ENCODE peak calls at places on chromosomes 3 and 15, in five cellular contexts. E is kidney, W is AG09309, L is cardiac fibroblast, B is left lung. U is an unnamed sample.

GRCh38 chr3:189092547-189092946 is 79.2 kb upstream of the TPRG1 start:
- DNase-seq in E (no peak), W (no peak), L (no peak), B (no peak), U (no peak)

GRCh38 chr3:171371354-171371753 is 88.9 kb downstream of the TNIK start:
- DNase-seq in E (no peak), W (no peak), L (no peak), B (no peak), U (no peak)

GRCh38 chr3:125150525-125151436 is 61.8 kb downstream of the SLC12A8 start:
- DNase-seq in E (no peak), W (no peak), L (peak), B (no peak), U (no peak)

GRCh38 chr3:44914936-44915335 is 40.5 kb downstream of the TGM4 start:
- DNase-seq in E (no peak), W (no peak), L (peak), B (no peak), U (no peak)

GRCh38 chr3:129415378-129415777 is 13.1 kb downstream of the EFCAB12 start:
- DNase-seq in E (no peak), W (no peak), L (no peak), B (no peak), U (no peak)

GRCh38 chr15:82132742-82133141 is 86.9 kb upstream of the MEX3B start:
- DNase-seq in E (no peak), W (peak), L (peak), B (no peak), U (peak)

GRCh38 chr15:46441294-46442062 is 806.6 kb downstream of the SQOR start:
- DNase-seq in E (no peak), W (no peak), L (peak), B (no peak), U (no peak)

GRCh38 chr3:72092778-72093177 is 307.8 kb upstream of the PROK2 start:
- DNase-seq in E (no peak), W (no peak), L (peak), B (no peak), U (no peak)

GRCh38 chr3:190697901-190698300 is 164.6 kb downstream of the GMNC start:
- DNase-seq in E (no peak), W (peak), L (peak), B (no peak), U (peak)

DNA sequence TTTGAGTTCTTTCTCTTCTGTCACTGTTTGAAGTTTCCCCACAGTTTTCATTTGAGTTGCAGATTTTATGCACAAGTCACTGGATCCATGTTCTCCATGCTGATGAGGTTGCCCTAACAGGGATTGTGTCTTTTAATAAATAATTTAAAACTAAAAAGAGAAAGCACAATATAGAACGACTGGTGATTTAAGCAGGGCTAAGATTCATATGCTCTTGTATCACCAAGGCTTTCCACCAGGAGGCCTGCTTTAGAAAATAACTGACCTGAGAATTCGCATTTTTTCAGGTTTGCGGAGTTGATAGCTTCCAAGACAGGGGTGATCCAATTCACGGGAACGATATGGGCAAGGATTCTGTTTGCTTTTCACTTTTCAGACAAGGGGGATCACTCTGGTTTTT is 252.0 kb upstream of the VEPH1 start:
- DNase-seq in E (no peak), W (no peak), L (peak), B (no peak), U (no peak)
- TF ChIP-seq CTCF in E (no peak), W (peak), L (peak), B (no peak), U (no peak)

GRCh38 chr15:75661041-75661778 is 13.5 kb downstream of the SNX33 start:
- DNase-seq in E (peak), W (peak), L (peak), B (peak), U (peak)
- H3K4me3 ChIP-seq in E (no peak), W (no peak), L (no peak), B (no peak), U (no peak)

DNA sequence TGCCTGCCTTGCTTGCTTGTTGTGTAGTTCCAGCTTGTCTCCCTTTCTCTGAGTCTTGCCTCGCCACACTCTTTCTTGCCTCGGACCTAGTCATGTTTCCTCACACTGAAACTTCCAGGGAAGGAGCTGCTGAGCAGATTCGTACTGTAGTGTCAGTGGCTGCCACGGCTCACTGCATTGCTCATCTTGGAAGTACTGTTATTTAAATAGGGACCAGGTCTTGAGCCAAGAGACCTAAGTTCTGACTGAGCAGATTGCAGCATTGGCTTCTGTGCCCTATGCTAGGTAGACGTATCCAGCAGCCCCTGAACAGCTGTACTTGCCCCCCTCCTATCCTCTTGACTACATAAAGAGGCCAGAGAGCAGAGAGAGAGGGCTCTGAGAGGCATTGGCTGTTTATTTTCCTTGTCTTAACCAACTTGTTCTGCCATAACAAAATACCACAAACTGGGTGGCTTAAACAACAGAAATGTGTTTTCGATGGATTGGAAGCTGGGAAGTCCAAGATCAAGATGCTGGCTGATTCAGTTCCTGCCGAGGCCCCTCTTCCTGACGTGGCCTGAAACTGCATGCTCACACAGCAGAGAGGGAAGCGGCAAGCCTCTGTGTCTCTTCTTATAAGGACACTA is 5.8 kb upstream of the RARRES1 start:
- DNase-seq in E (no peak), W (no peak), L (no peak), B (no peak), U (no peak)
- TF ChIP-seq CTCF in E (no peak), W (no peak), L (no peak), B (no peak), U (no peak)

DNA sequence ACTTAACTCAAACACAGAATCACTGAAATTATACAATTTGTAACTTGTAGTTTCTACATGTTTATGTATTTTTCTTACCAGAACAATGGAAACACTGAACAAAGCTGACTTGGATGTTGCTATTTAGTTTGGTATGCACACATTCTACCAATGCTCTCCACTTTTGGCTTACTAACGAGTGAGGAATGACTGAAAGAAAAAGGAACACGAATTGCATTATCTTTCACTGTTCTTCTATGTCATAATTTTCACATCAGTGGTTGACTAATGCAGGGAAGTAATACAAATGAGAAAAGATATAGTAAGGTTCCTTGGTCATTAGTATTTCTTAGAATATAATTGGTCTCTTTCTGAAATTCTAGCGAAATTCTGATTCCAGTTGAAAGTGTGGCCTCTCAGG is 9.8 kb upstream of the CNTN3 start:
- DNase-seq in E (no peak), W (peak), L (peak), B (no peak), U (no peak)
- H3K4me3 ChIP-seq in E (no peak), W (no peak), L (no peak), B (no peak), U (no peak)

GRCh38 chr3:115436767-115437301 is 186.5 kb upstream of the GAP43 start:
- DNase-seq in E (no peak), W (peak), L (peak), B (no peak), U (peak)
- TF ChIP-seq CTCF in E (no peak), W (peak), L (peak), B (no peak), U (peak)

DNA sequence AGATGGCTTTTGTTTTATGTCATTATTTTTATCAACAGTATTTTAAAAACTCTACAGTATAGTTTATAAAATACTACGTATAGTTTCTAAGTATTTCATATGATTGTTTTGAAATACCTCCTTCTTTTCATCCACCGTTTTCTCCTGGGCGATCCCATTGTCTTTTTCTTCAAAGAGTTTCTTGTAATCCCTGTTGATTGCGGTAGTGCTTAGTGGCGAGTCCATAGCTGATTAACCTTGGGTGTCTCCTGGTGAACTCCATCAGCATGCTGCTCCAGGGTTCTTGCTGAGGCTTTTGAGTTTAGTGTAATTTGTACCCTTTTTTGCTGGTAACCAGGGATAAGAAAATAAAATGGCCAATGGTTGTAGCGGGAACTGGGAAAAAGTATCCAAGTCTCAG is 3.6 kb downstream of the PIAS1 start:
- DNase-seq in E (no peak), W (no peak), L (no peak), B (no peak), U (no peak)
- H3K4me3 ChIP-seq in E (no peak), W (no peak), L (no peak), B (no peak), U (no peak)

DNA sequence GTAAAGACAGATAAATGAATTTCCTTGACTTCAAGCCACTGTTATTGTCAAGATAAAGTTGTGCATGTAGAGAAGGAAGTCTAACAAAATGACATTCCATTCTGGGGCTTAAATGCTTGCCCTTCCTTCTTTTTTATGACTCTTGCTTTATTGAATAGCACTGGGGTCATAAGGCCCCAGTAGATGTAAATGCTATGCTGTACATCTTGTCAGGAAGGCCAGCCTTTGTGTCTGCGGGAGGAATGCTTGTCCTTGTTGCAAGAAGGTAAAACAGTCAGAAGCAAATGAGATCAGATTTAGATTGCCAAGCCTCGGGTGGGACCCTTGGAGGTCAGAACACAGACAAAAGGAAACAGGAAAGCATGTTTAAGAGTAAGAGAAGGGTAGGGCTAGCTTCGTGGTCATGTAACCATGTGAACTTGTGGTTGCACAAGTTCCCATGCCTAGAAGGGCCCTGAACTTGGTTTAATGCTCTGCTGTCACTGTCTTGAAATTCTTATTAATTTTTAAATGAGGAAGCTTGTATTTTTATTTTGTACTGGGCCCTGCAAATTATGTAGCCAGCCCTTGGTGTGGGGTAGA is 81.5 kb downstream of the PPM1L start:
- DNase-seq in E (no peak), W (no peak), L (no peak), B (no peak), U (no peak)
- TF ChIP-seq CTCF in E (no peak), W (no peak), L (no peak), B (no peak), U (no peak)

GRCh38 chr3:13896473-13897154 is 16.7 kb upstream of the WNT7A start:
- DNase-seq in E (no peak), W (peak), L (peak), B (no peak), U (peak)
- H3K4me3 ChIP-seq in E (peak), W (no peak), L (no peak), B (no peak), U (no peak)

DNA sequence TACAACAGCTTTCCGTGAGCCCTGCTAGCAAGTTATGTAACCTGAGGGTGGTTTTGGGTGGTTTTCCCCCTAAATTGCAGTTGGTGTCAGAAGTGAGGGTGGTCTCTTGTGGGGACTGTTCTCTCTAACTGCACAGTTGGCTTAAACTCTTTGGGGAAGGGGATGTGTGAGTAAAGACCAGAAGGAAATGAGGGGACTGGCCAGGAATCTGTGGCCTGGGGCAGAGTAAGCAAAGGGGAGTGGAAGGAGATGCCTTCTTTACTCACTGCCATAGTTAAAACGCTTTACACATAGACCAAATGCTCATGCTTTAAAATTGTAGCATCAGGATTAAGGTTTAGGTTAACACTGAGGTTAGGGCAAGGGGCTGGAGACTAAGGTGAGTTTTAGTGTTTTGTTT is 21.2 kb upstream of the XIRP1 start:
- DNase-seq in E (no peak), W (no peak), L (no peak), B (no peak), U (no peak)
- TF ChIP-seq CTCF in E (no peak), W (no peak), L (no peak), B (no peak), U (no peak)